ENCODE peak calls at places on chromosomes 13 and 19, in eight cellular contexts. H, M, K, O, B, T, Y and Q are unnamed samples.

GRCh38 chr13:36430247-36431203 is 1.8 kb upstream of the CCNA1 start:
- DNase-seq in T (peak), K (no peak), O (no peak), Y (no peak), M (no peak), H (no peak), B (no peak), Q (no peak)

GRCh38 chr19:15028490-15028889 is 20.8 kb upstream of the CASP14 start:
- DNase-seq in M (no peak), O (no peak), T (no peak), B (no peak), Y (no peak), H (no peak), K (no peak), Q (no peak)

GRCh38 chr13:108984251-108984920 is 355.0 kb downstream of the MYO16 start:
- DNase-seq in T (no peak), B (no peak), O (no peak), K (no peak), M (no peak), Y (no peak), H (no peak), Q (no peak)

GRCh38 chr13:80359459-80360297 is 18.8 kb upstream of the SPRY2 start:
- DNase-seq in M (no peak), K (no peak), B (no peak), T (no peak), O (peak), Y (no peak), H (no peak), Q (no peak)

GRCh38 chr19:11473725-11474124 is 7.1 kb downstream of the ELAVL3 start:
- DNase-seq in O (no peak), Y (no peak), K (no peak), M (no peak), B (no peak), H (no peak), T (no peak), Q (no peak)

GRCh38 chr13:21045101-21045500 is 16.3 kb downstream of the LATS2 start:
- DNase-seq in Y (no peak), O (no peak), K (no peak), H (no peak), B (no peak), M (no peak), T (no peak), Q (no peak)

GRCh38 chr19:55228403-55229031 is at the start of gene TMEM86B:
- DNase-seq in B (no peak), O (no peak), Y (no peak), K (no peak), M (no peak), H (no peak), T (peak), Q (no peak)

GRCh38 chr13:76885203-76886004 is 801 bp downstream of the KCTD12 start:
- DNase-seq in H (peak), T (peak), K (peak), Y (peak), B (peak), O (peak), M (peak), Q (no peak)

GRCh38 chr13:72808917-72809500 is 27.1 kb downstream of the PIBF1 start:
- DNase-seq in O (peak), T (no peak), K (peak), B (peak), Y (no peak), M (no peak), H (no peak), Q (no peak)

GRCh38 chr13:79869326-79869725 is 388.4 kb downstream of the NDFIP2 start:
- DNase-seq in O (peak), H (no peak), M (no peak), T (no peak), B (no peak), Y (no peak), K (no peak), Q (no peak)

GRCh38 chr13:46134961-46135522 is 30.2 kb upstream of the CPB2 start:
- DNase-seq in T (peak), H (peak), K (no peak), O (peak), B (peak), M (no peak), Y (no peak), Q (no peak)

GRCh38 chr19:19866599-19867248 is 1.0 kb downstream of the ZNF253 start:
- DNase-seq in T (peak), H (peak), K (peak), O (peak), B (no peak), M (peak), Y (no peak), Q (peak)

GRCh38 chr19:12840091-12841079 is 2.1 kb downstream of the MAST1 start:
- DNase-seq in O (peak), Y (no peak), B (peak), H (no peak), T (peak), M (peak), K (peak), Q (peak)

GRCh38 chr13:39565036-39565949 is 37.7 kb downstream of the LHFPL6 start:
- DNase-seq in T (no peak), H (peak), Y (no peak), B (peak), O (no peak), K (no peak), M (no peak), Q (no peak)